ENCODE peak calls at places on chromosomes 4 and X, in four cellular contexts. K is GM23248; R is activated CD4-positive, alpha-beta T cell treated with anti-CD3 and anti-CD28 coated beads, Interleukin-2, amount 10 ng/mL, durations not matched to agents 7 days and 5 days; J is NCI-H460. V is an unnamed sample.

GRCh38 chrX:149074429-149074828 is 430.7 kb downstream of the IDS start:
- DNase-seq in K (peak; percentile 64), R (peak; percentile 18), J (no peak), V (no peak)

GRCh38 chrX:37302569-37302968 is 46.6 kb upstream of the PRRG1 start:
- DNase-seq in J (peak; percentile 11), R (no peak), K (peak; percentile 35), V (peak; percentile 58)

GRCh38 chr4:17068396-17068795 is 170.0 kb upstream of the LDB2 start:
- DNase-seq in R (no peak), K (peak; percentile 72), J (no peak), V (no peak)

GRCh38 chrX:12951590-12951965 is 23.3 kb upstream of the TMSB4X start:
- DNase-seq in R (peak; percentile 37), J (no peak), K (no peak), V (no peak)

GRCh38 chr4:39527296-39528055 is at the start of gene UGDH:
- DNase-seq in R (peak; percentile 92), K (peak; percentile 100), J (peak; percentile 98), V (peak; percentile 96)

GRCh38 chr4:185358514-185359433 is 37.0 kb downstream of the LRP2BP start:
- DNase-seq in K (peak; percentile 39), J (no peak), R (no peak), V (no peak)

GRCh38 chr4:101102114-101102752 is 245.1 kb downstream of the PPP3CA start:
- DNase-seq in K (peak; percentile 68), R (no peak), J (no peak), V (no peak)

GRCh38 chr4:33606951-33607350 is 2637.4 kb downstream of the ARAP2 start:
- DNase-seq in K (no peak), J (no peak), R (no peak), V (no peak)

GRCh38 chrX:66635360-66635759 is 3.5 kb downstream of the EDA2R start:
- DNase-seq in R (no peak), J (no peak), K (peak; percentile 78), V (no peak)

GRCh38 chr4:154310578-154310977 is 181.0 kb downstream of the DCHS2 start:
- DNase-seq in R (no peak), K (no peak), J (no peak), V (no peak)

GRCh38 chrX:87518504-87518903 is 902 bp downstream of the KLHL4 start:
- DNase-seq in J (no peak), K (peak; percentile 2), R (no peak), V (no peak)

GRCh38 chr4:122666527-122667245 is 45.8 kb upstream of the IL21 start:
- DNase-seq in K (peak; percentile 91), R (no peak), J (no peak), V (peak; percentile 18)

GRCh38 chr4:13833171-13833804 is 205.8 kb upstream of the BOD1L1 start:
- DNase-seq in R (no peak), J (no peak), K (no peak), V (no peak)

GRCh38 chrX:17519349-17519748 is 144.3 kb downstream of the NHS start:
- DNase-seq in K (peak; percentile 55), J (no peak), R (no peak), V (no peak)

GRCh38 chr4:138953962-138954371 is 61.6 kb upstream of the NOCT start:
- DNase-seq in R (no peak), J (no peak), K (peak; percentile 79), V (no peak)

GRCh38 chr4:3322059-3322550 is 29.3 kb downstream of the RGS12 start:
- DNase-seq in R (no peak), J (no peak), K (peak; percentile 69), V (no peak)

GRCh38 chr4:88158360-88159136 is at the start of gene ABCG2:
- DNase-seq in K (peak; percentile 72), R (peak; percentile 50), J (peak; percentile 30), V (peak; percentile 49)

GRCh38 chrX:38151426-38151825 is 69.2 kb downstream of the SRPX start:
- DNase-seq in K (peak; percentile 4), R (no peak), J (no peak), V (peak; percentile 58)

GRCh38 chr4:53861856-53862610 is 202.4 kb downstream of the CHIC2 start:
- DNase-seq in K (peak; percentile 97), R (no peak), J (no peak), V (no peak)

GRCh38 chrX:56726609-56727008 is 2.4 kb upstream of the NBDY start:
- DNase-seq in K (peak; percentile 67), R (peak; percentile 51), J (peak; percentile 53), V (peak; percentile 51)

GRCh38 chr4:109412805-109413204 is 20.8 kb upstream of the SEC24B start:
- DNase-seq in R (no peak), K (no peak), J (no peak), V (no peak)

GRCh38 chr4:106201373-106201772 is 114.6 kb downstream of the TBCK start:
- DNase-seq in K (peak; percentile 37), J (peak; percentile 6), R (no peak), V (peak; percentile 36)

GRCh38 chrX:138711399-138712347 is at the start of gene FGF13:
- DNase-seq in K (peak; percentile 44), R (no peak), J (peak; percentile 65), V (no peak)

GRCh38 chr4:37653601-37654000 is 32.6 kb downstream of the RELL1 start:
- DNase-seq in K (peak; percentile 21), J (no peak), R (no peak), V (no peak)

GRCh38 chrX:39309721-39310152 is 508.5 kb downstream of the MID1IP1 start:
- DNase-seq in R (peak; percentile 61), K (no peak), J (no peak), V (peak; percentile 51)

GRCh38 chr4:48799157-48799556 is 19.1 kb upstream of the FRYL start:
- DNase-seq in K (no peak), J (no peak), R (no peak), V (no peak)

GRCh38 chr4:29549308-29549707 is 1170.9 kb upstream of the PCDH7 start:
- DNase-seq in K (no peak), J (no peak), R (no peak), V (no peak)

GRCh38 chr4:78361621-78362120 is 189.9 kb upstream of the ANXA3 start:
- DNase-seq in K (no peak), J (no peak), R (no peak), V (no peak)

GRCh38 chrX:7146703-7147430 is 645 bp upstream of the STS start:
- DNase-seq in R (peak; percentile 6), J (no peak), K (peak; percentile 36), V (no peak)

GRCh38 chrX:72347366-72347765 is 41.7 kb upstream of the CITED1 start:
- DNase-seq in R (no peak), K (no peak), J (no peak), V (no peak)

V was measured in SW480.